ENCODE peak calls at places on chromosome 16, in ten cellular contexts. One of them, this sample, is unnamed. For H3K4me1 and H3K9me3, the result is how much of the 10 kb centered on the place peaks cover.

GRCh38 chr16:54688339-54688738 is 242.3 kb upstream of the IRX5 start:
- DNase-seq in heart right ventricle: no peak
- DNase-seq in tibial nerve: no peak
- DNase-seq in CD4-positive, alpha-beta memory T cell: no peak
- DNase-seq in upper lobe of left lung: no peak
- DNase-seq in Peyer's patch: no peak
- DNase-seq in stomach: no peak
- DNase-seq in aorta: no peak
- DNase-seq in CD4-positive, CD25-positive, alpha-beta regulatory T cell: no peak
- DNase-seq in CD8-positive, alpha-beta T cell: no peak
- DNase-seq in this sample: no peak

GRCh38 chr16:11676799-11677198 is 8.5 kb downstream of the SNN start:
- DNase-seq in CD8-positive, alpha-beta T cell: no peak
- DNase-seq in aorta: no peak
- DNase-seq in stomach: no peak
- DNase-seq in tibial nerve: no peak
- DNase-seq in heart right ventricle: no peak
- DNase-seq in CD4-positive, CD25-positive, alpha-beta regulatory T cell: no peak
- DNase-seq in Peyer's patch: no peak
- DNase-seq in CD4-positive, alpha-beta memory T cell: no peak
- DNase-seq in upper lobe of left lung: no peak
- DNase-seq in this sample: no peak

GRCh38 chr16:53415504-53415903 is 18.8 kb upstream of the RBL2 start:
- DNase-seq in heart right ventricle: no peak
- DNase-seq in tibial nerve: no peak
- DNase-seq in Peyer's patch: no peak
- DNase-seq in upper lobe of left lung: peak
- DNase-seq in aorta: no peak
- DNase-seq in CD4-positive, alpha-beta memory T cell: no peak
- DNase-seq in stomach: no peak
- DNase-seq in CD8-positive, alpha-beta T cell: no peak
- DNase-seq in CD4-positive, CD25-positive, alpha-beta regulatory T cell: no peak
- DNase-seq in this sample: no peak

GRCh38 chr16:75402821-75403475 is 30.4 kb downstream of the CFDP1 start:
- DNase-seq in CD4-positive, alpha-beta memory T cell: peak
- DNase-seq in upper lobe of left lung: no peak
- DNase-seq in heart right ventricle: no peak
- DNase-seq in aorta: no peak
- DNase-seq in stomach: no peak
- DNase-seq in tibial nerve: no peak
- DNase-seq in Peyer's patch: no peak
- DNase-seq in CD8-positive, alpha-beta T cell: no peak
- DNase-seq in CD4-positive, CD25-positive, alpha-beta regulatory T cell: peak
- DNase-seq in this sample: peak

GRCh38 chr16:67456383-67457140 is 24.4 kb downstream of the ATP6V0D1 start:
- DNase-seq in heart right ventricle: peak
- DNase-seq in upper lobe of left lung: peak
- DNase-seq in CD4-positive, CD25-positive, alpha-beta regulatory T cell: no peak
- DNase-seq in Peyer's patch: no peak
- DNase-seq in CD4-positive, alpha-beta memory T cell: no peak
- DNase-seq in stomach: peak
- DNase-seq in aorta: peak
- DNase-seq in tibial nerve: no peak
- DNase-seq in CD8-positive, alpha-beta T cell: no peak
- DNase-seq in this sample: no peak

GRCh38 chr16:66154801-66155200 is 211.7 kb upstream of the CDH5 start:
- DNase-seq in aorta: no peak
- DNase-seq in tibial nerve: no peak
- DNase-seq in upper lobe of left lung: no peak
- DNase-seq in CD4-positive, alpha-beta memory T cell: no peak
- DNase-seq in Peyer's patch: no peak
- DNase-seq in stomach: no peak
- DNase-seq in heart right ventricle: no peak
- DNase-seq in CD8-positive, alpha-beta T cell: no peak
- DNase-seq in CD4-positive, CD25-positive, alpha-beta regulatory T cell: no peak
- DNase-seq in this sample: no peak

GRCh38 chr16:70698901-70699300 is 13.0 kb upstream of the MTSS2 start:
- DNase-seq in Peyer's patch: no peak
- DNase-seq in tibial nerve: no peak
- DNase-seq in stomach: no peak
- DNase-seq in heart right ventricle: no peak
- DNase-seq in CD4-positive, CD25-positive, alpha-beta regulatory T cell: no peak
- DNase-seq in aorta: no peak
- DNase-seq in upper lobe of left lung: no peak
- DNase-seq in CD4-positive, alpha-beta memory T cell: no peak
- DNase-seq in CD8-positive, alpha-beta T cell: no peak
- DNase-seq in this sample: no peak

GRCh38 chr16:89565256-89565505 is 4.7 kb downstream of the RPL13 start:
- DNase-seq in upper lobe of left lung: no peak
- DNase-seq in CD4-positive, CD25-positive, alpha-beta regulatory T cell: no peak
- DNase-seq in tibial nerve: no peak
- DNase-seq in aorta: no peak
- DNase-seq in CD8-positive, alpha-beta T cell: no peak
- DNase-seq in Peyer's patch: no peak
- DNase-seq in CD4-positive, alpha-beta memory T cell: no peak
- DNase-seq in stomach: no peak
- DNase-seq in heart right ventricle: no peak
- DNase-seq in this sample: no peak

GRCh38 chr16:68363847-68364600 is 53.2 kb downstream of the PRMT7 start:
- DNase-seq in tibial nerve: no peak
- DNase-seq in CD4-positive, alpha-beta memory T cell: no peak
- DNase-seq in CD4-positive, CD25-positive, alpha-beta regulatory T cell: no peak
- DNase-seq in upper lobe of left lung: no peak
- DNase-seq in aorta: no peak
- DNase-seq in CD8-positive, alpha-beta T cell: no peak
- DNase-seq in Peyer's patch: no peak
- DNase-seq in heart right ventricle: no peak
- DNase-seq in stomach: no peak
- DNase-seq in this sample: no peak

GRCh38 chr16:685967-686366 is 1.8 kb upstream of the JMJD8 start:
- DNase-seq in Peyer's patch: no peak
- DNase-seq in aorta: peak
- DNase-seq in CD4-positive, CD25-positive, alpha-beta regulatory T cell: no peak
- DNase-seq in CD4-positive, alpha-beta memory T cell: no peak
- DNase-seq in stomach: peak
- DNase-seq in upper lobe of left lung: peak
- DNase-seq in CD8-positive, alpha-beta T cell: no peak
- DNase-seq in tibial nerve: no peak
- DNase-seq in heart right ventricle: no peak
- DNase-seq in this sample: no peak

GRCh38 chr16:50696575-50697420 is 3.4 kb downstream of the NOD2 start:
- DNase-seq in stomach: peak
- DNase-seq in CD8-positive, alpha-beta T cell: no peak
- DNase-seq in aorta: peak
- DNase-seq in heart right ventricle: peak
- DNase-seq in upper lobe of left lung: peak
- DNase-seq in Peyer's patch: peak
- DNase-seq in CD4-positive, CD25-positive, alpha-beta regulatory T cell: peak
- DNase-seq in CD4-positive, alpha-beta memory T cell: peak
- DNase-seq in tibial nerve: peak
- DNase-seq in this sample: no peak

GRCh38 chr16:50781043-50781442 is 39.2 kb downstream of the CYLD start:
- DNase-seq in Peyer's patch: no peak
- DNase-seq in CD8-positive, alpha-beta T cell: no peak
- DNase-seq in heart right ventricle: no peak
- DNase-seq in aorta: no peak
- DNase-seq in upper lobe of left lung: no peak
- DNase-seq in stomach: no peak
- DNase-seq in tibial nerve: no peak
- DNase-seq in CD4-positive, CD25-positive, alpha-beta regulatory T cell: peak
- DNase-seq in CD4-positive, alpha-beta memory T cell: peak
- DNase-seq in this sample: no peak

GRCh38 chr16:74034862-74035261 is 261.8 kb upstream of the PSMD7 start:
- DNase-seq in Peyer's patch: no peak
- DNase-seq in heart right ventricle: no peak
- DNase-seq in upper lobe of left lung: no peak
- DNase-seq in CD4-positive, CD25-positive, alpha-beta regulatory T cell: peak
- DNase-seq in aorta: no peak
- DNase-seq in tibial nerve: no peak
- DNase-seq in CD8-positive, alpha-beta T cell: no peak
- DNase-seq in stomach: no peak
- DNase-seq in CD4-positive, alpha-beta memory T cell: no peak
- DNase-seq in this sample: no peak

GRCh38 chr16:54829691-54830090 is 101.0 kb upstream of the IRX5 start:
- DNase-seq in CD8-positive, alpha-beta T cell: no peak
- DNase-seq in aorta: no peak
- DNase-seq in CD4-positive, alpha-beta memory T cell: no peak
- DNase-seq in CD4-positive, CD25-positive, alpha-beta regulatory T cell: no peak
- DNase-seq in stomach: no peak
- DNase-seq in tibial nerve: no peak
- DNase-seq in heart right ventricle: no peak
- DNase-seq in Peyer's patch: no peak
- DNase-seq in upper lobe of left lung: no peak
- DNase-seq in this sample: no peak

GRCh38 chr16:14111713-14112538 is 40.8 kb downstream of the MRTFB start:
- DNase-seq in upper lobe of left lung: peak
- DNase-seq in CD4-positive, alpha-beta memory T cell: no peak
- DNase-seq in aorta: no peak
- DNase-seq in tibial nerve: peak
- DNase-seq in stomach: peak
- DNase-seq in CD8-positive, alpha-beta T cell: no peak
- DNase-seq in Peyer's patch: no peak
- DNase-seq in heart right ventricle: peak
- DNase-seq in CD4-positive, CD25-positive, alpha-beta regulatory T cell: no peak
- DNase-seq in this sample: peak

GRCh38 chr16:86545927-86546637 is 9.0 kb downstream of the MTHFSD start:
- DNase-seq in Peyer's patch: no peak
- DNase-seq in heart right ventricle: no peak
- DNase-seq in aorta: no peak
- DNase-seq in upper lobe of left lung: no peak
- DNase-seq in CD8-positive, alpha-beta T cell: no peak
- DNase-seq in CD4-positive, alpha-beta memory T cell: no peak
- DNase-seq in CD4-positive, CD25-positive, alpha-beta regulatory T cell: no peak
- DNase-seq in stomach: no peak
- DNase-seq in tibial nerve: no peak
- DNase-seq in this sample: no peak

GRCh38 chr16:73018796-73019455 is 29.0 kb downstream of the ZFHX3 start:
- DNase-seq in CD8-positive, alpha-beta T cell: no peak
- DNase-seq in CD4-positive, alpha-beta memory T cell: no peak
- DNase-seq in Peyer's patch: no peak
- DNase-seq in tibial nerve: no peak
- DNase-seq in CD4-positive, CD25-positive, alpha-beta regulatory T cell: no peak
- DNase-seq in aorta: no peak
- DNase-seq in stomach: no peak
- DNase-seq in heart right ventricle: no peak
- DNase-seq in upper lobe of left lung: no peak
- DNase-seq in this sample: no peak
- H3K4me1 ChIP-seq in CD8-positive, alpha-beta T cell: under half
- H3K4me1 ChIP-seq in CD4-positive, alpha-beta memory T cell: under half
- H3K4me1 ChIP-seq in Peyer's patch: under half
- H3K4me1 ChIP-seq in tibial nerve: under half
- H3K4me1 ChIP-seq in CD4-positive, CD25-positive, alpha-beta regulatory T cell: under half
- H3K4me1 ChIP-seq in aorta: under half
- H3K4me1 ChIP-seq in stomach: half or more
- H3K4me1 ChIP-seq in heart right ventricle: under half
- H3K4me1 ChIP-seq in upper lobe of left lung: under half
- H3K4me1 ChIP-seq in this sample: under half

GRCh38 chr16:35909351-35909954 is 2450.0 kb downstream of the TP53TG3F start:
- DNase-seq in stomach: no peak
- DNase-seq in CD8-positive, alpha-beta T cell: no peak
- DNase-seq in heart right ventricle: no peak
- DNase-seq in CD4-positive, alpha-beta memory T cell: no peak
- DNase-seq in Peyer's patch: no peak
- DNase-seq in upper lobe of left lung: no peak
- DNase-seq in CD4-positive, CD25-positive, alpha-beta regulatory T cell: no peak
- DNase-seq in tibial nerve: no peak
- DNase-seq in aorta: no peak
- DNase-seq in this sample: no peak
- H3K9me3 ChIP-seq in stomach: half or more
- H3K9me3 ChIP-seq in CD8-positive, alpha-beta T cell: under half
- H3K9me3 ChIP-seq in heart right ventricle: under half
- H3K9me3 ChIP-seq in CD4-positive, alpha-beta memory T cell: under half
- H3K9me3 ChIP-seq in Peyer's patch: under half
- H3K9me3 ChIP-seq in upper lobe of left lung: under half
- H3K9me3 ChIP-seq in CD4-positive, CD25-positive, alpha-beta regulatory T cell: under half
- H3K9me3 ChIP-seq in tibial nerve: under half
- H3K9me3 ChIP-seq in aorta: under half
- H3K9me3 ChIP-seq in this sample: under half

DNA sequence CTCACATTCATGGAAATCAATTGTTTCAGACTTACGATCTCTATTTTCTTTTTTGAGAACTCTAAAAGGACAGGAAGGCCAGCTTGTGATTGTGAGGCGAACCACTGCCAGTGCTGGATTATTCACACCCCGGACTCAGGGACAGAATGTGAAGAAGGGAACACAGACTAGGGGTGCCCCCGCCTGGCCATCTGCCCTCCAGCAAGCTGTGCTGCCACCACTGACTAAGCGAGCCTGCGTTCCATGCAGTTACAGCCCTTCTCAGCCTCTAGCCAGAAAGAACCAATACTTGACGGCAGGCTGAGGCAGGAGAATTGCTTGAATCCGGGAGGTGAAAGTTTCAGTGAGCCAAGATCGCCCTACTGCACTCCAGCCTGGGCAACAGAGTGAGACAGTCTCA is 2.8 kb downstream of the HAGH start:
- DNase-seq in Peyer's patch: no peak
- DNase-seq in aorta: no peak
- DNase-seq in tibial nerve: no peak
- DNase-seq in CD4-positive, alpha-beta memory T cell: no peak
- DNase-seq in upper lobe of left lung: no peak
- DNase-seq in stomach: peak
- DNase-seq in heart right ventricle: no peak
- DNase-seq in CD8-positive, alpha-beta T cell: no peak
- DNase-seq in CD4-positive, CD25-positive, alpha-beta regulatory T cell: peak
- DNase-seq in this sample: no peak
- H3K27ac ChIP-seq in Peyer's patch: no peak
- H3K27ac ChIP-seq in aorta: no peak
- H3K27ac ChIP-seq in tibial nerve: no peak
- H3K27ac ChIP-seq in CD4-positive, alpha-beta memory T cell: no peak
- H3K27ac ChIP-seq in upper lobe of left lung: no peak
- H3K27ac ChIP-seq in stomach: no peak
- H3K27ac ChIP-seq in heart right ventricle: no peak
- H3K27ac ChIP-seq in CD8-positive, alpha-beta T cell: no peak
- H3K27ac ChIP-seq in CD4-positive, CD25-positive, alpha-beta regulatory T cell: no peak
- H3K27ac ChIP-seq in this sample: peak

DNA sequence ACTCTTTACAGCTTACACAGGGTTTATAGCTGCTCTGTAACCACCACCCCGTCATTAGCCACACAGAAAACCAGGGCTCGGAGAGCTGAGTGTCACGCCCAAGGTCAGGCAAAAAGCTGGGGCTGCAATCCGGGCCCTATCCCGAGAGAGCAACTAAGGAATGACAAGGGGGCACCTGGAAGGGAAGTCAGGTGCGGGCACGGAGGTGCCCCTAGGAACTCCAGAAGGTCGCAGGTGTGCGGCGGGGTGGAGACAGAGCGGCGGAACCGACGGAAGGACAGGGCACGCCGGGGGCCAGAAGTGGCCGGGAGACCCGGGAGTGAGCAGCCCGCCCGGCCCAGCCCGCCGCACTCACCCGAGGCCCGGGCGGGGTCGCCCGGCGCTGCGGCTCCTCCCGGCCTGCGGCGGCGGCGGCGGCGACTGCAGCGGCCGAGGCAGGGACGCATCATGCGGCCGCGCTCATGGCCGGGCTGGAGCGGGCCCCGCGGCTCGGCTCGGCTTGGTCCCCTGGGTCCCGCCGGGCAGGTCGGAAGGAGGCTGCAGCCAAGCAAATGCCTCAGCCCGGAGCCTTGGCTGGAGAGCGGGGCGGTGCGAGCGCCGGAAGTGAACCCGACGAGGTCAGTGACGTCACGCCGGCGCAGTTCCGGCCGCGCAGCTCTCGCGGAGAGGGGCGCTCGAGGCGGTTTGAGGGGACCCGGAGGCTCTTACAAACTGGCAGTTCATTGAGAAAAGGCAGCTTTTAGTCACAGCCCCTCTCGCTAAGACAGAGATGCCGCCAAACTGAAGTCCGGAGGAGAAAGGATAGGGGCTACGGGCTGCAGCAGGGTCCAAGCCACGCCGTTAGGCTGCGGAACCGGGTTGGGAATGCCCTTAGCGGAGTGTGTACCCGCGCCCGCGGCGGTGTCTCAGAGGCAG is at the start of gene ZDHHC7:
- DNase-seq in aorta: peak
- DNase-seq in upper lobe of left lung: peak
- DNase-seq in stomach: peak
- DNase-seq in CD8-positive, alpha-beta T cell: peak
- DNase-seq in heart right ventricle: peak
- DNase-seq in CD4-positive, CD25-positive, alpha-beta regulatory T cell: peak
- DNase-seq in Peyer's patch: peak
- DNase-seq in tibial nerve: peak
- DNase-seq in CD4-positive, alpha-beta memory T cell: peak
- DNase-seq in this sample: peak
- H3K4me1 ChIP-seq in aorta: under half
- H3K4me1 ChIP-seq in upper lobe of left lung: half or more
- H3K4me1 ChIP-seq in stomach: half or more
- H3K4me1 ChIP-seq in CD8-positive, alpha-beta T cell: under half
- H3K4me1 ChIP-seq in heart right ventricle: under half
- H3K4me1 ChIP-seq in CD4-positive, CD25-positive, alpha-beta regulatory T cell: under half
- H3K4me1 ChIP-seq in Peyer's patch: under half
- H3K4me1 ChIP-seq in tibial nerve: half or more
- H3K4me1 ChIP-seq in CD4-positive, alpha-beta memory T cell: under half
- H3K4me1 ChIP-seq in this sample: under half